ENCODE peak calls at places on chromosomes 5 and 9, in four cellular contexts. Y, K, D and V are unnamed samples.

GRCh38 chr5:37412515-37412914 is 33.4 kb downstream of the WDR70 start:
- DNase-seq in Y (no peak), K (no peak), D (no peak), V (no peak)

GRCh38 chr9:134406366-134407122 is 80.3 kb downstream of the RXRA start:
- DNase-seq in Y (no peak), K (peak; percentile 64), D (no peak), V (peak; percentile 45)

GRCh38 chr5:38663276-38663675 is 106.8 kb upstream of the LIFR start:
- DNase-seq in Y (no peak), K (no peak), D (no peak), V (no peak)

GRCh38 chr9:115849679-115850412 is 303.7 kb upstream of the PAPPA start:
- DNase-seq in Y (no peak), K (no peak), D (no peak), V (no peak)

GRCh38 chr5:38765461-38765861 is 80.4 kb upstream of the OSMR start:
- DNase-seq in D (no peak), Y (no peak), K (no peak), V (no peak)

GRCh38 chr5:92544567-92544966 is 1036.5 kb downstream of the NR2F1-AS1 start:
- DNase-seq in D (no peak), K (no peak), Y (no peak), V (no peak)

GRCh38 chr5:159133041-159133741 is 33.5 kb upstream of the EBF1 start:
- DNase-seq in Y (no peak), K (no peak), D (no peak), V (no peak)

GRCh38 chr5:120122711-120123110 is 341.4 kb upstream of the PRR16 start:
- DNase-seq in Y (no peak), K (no peak), D (no peak), V (no peak)

GRCh38 chr5:82499845-82500244 is 221.7 kb upstream of the RPS23 start:
- DNase-seq in K (no peak), D (no peak), Y (no peak), V (no peak)

GRCh38 chr9:8611153-8611552 is 811.6 kb upstream of the DMAC1 start:
- DNase-seq in K (no peak), Y (no peak), D (no peak), V (no peak)

GRCh38 chr9:99231708-99232107 is 9.6 kb downstream of the SEC61B start:
- DNase-seq in D (no peak), Y (no peak), K (peak; percentile 37), V (no peak)

GRCh38 chr9:131651599-131651998 is 88.3 kb downstream of the RAPGEF1 start:
- DNase-seq in D (no peak), Y (no peak), K (no peak), V (no peak)

GRCh38 chr9:27340876-27341540 is 44.1 kb upstream of the EQTN start:
- DNase-seq in Y (no peak), D (no peak), K (no peak), V (no peak)

GRCh38 chr5:133362438-133362837 is 249.9 kb downstream of the FSTL4 start:
- DNase-seq in Y (no peak), K (no peak), D (no peak), V (no peak)

GRCh38 chr5:36403601-36404311 is 102.1 kb upstream of the RANBP3L start:
- DNase-seq in Y (no peak), D (no peak), K (peak; percentile 52), V (no peak)

GRCh38 chr9:130239741-130240241 is 25.8 kb upstream of the HMCN2 start:
- DNase-seq in K (peak; percentile 39), D (no peak), Y (no peak), V (no peak)

GRCh38 chr5:54876-55569 is 36.9 kb upstream of the PLEKHG4B start:
- DNase-seq in K (no peak), D (no peak), Y (no peak), V (no peak)

GRCh38 chr9:20981486-20981885 is 50.0 kb downstream of the HACD4 start:
- DNase-seq in Y (no peak), D (no peak), K (no peak), V (no peak)

GRCh38 chr9:36976371-36977030 is 57.6 kb downstream of the PAX5 start:
- DNase-seq in D (no peak), Y (no peak), K (no peak), V (no peak)

GRCh38 chr9:134698587-134699342 is 57.2 kb downstream of the COL5A1 start:
- DNase-seq in D (no peak), K (peak; percentile 63), Y (no peak), V (peak; percentile 8)

GRCh38 chr9:84315278-84315877 is 25.2 kb downstream of the SLC28A3 start:
- DNase-seq in D (peak; percentile 7), Y (peak; percentile 9), K (peak; percentile 37), V (no peak)

GRCh38 chr9:129209109-129209508 is 31.0 kb upstream of the IER5L start:
- DNase-seq in K (no peak), D (no peak), Y (no peak), V (no peak)

GRCh38 chr5:151950681-151951080 is 26.0 kb upstream of the GLRA1 start:
- DNase-seq in Y (no peak), K (no peak), D (no peak), V (no peak)

GRCh38 chr5:162684145-162684544 is 616.6 kb downstream of the GABRG2 start:
- DNase-seq in K (no peak), D (no peak), Y (no peak), V (no peak)

GRCh38 chr9:98333703-98334582 is 78.5 kb upstream of the TBC1D2 start:
- DNase-seq in K (no peak), D (no peak), Y (no peak), V (no peak)

GRCh38 chr5:128435861-128436260 is 102.2 kb downstream of the FBN2 start:
- DNase-seq in D (no peak), Y (no peak), K (no peak), V (no peak)

GRCh38 chr5:14675865-14676300 is 11.4 kb downstream of the OTULIN start:
- DNase-seq in K (no peak), Y (no peak), D (no peak), V (no peak)

GRCh38 chr5:14681236-14681752 is 16.8 kb downstream of the OTULIN start:
- DNase-seq in K (no peak), Y (no peak), D (no peak), V (no peak)

GRCh38 chr5:14676320-14676719 is 11.8 kb downstream of the OTULIN start:
- DNase-seq in D (no peak), Y (no peak), K (no peak), V (no peak)

GRCh38 chr5:14675309-14675708 is 10.8 kb downstream of the OTULIN start:
- DNase-seq in K (no peak), D (no peak), Y (no peak), V (no peak)

DNA sequence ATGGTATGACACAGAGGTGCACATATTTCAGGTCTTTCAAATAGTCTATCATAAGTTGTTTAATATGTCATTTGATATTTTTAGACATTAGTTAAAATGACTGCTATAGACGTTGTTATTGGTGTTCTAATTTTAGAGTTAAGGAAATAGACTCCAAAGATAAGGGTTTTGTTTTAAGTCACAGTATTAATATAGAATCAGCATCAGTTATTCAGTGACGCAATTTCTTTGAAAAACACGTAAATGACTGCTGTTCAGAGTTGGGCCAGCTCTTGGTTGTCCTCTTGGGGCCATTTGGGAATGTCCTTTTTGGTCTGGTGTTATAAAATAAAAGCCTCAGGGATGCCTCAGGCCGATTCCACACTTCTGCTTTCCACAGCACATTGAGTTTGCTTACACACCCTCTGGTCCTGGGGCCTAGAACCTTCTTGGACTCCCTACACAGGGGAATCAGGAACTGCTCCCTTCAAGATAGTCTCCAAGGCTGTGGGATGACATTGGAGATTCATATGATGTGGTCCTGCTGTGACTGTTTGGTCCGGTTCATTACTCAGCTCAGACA is 14.3 kb downstream of the OTULIN start:
- DNase-seq in D (no peak), K (no peak), Y (no peak), V (no peak)
- H3K27ac ChIP-seq in D (no peak overlapping the region), K (peak overlapping the region; percentile 53), Y (peak overlapping the region; percentile 64), V (no peak overlapping the region)

GRCh38 chr9:137070906-137071275 is 534 bp upstream of the SAPCD2 start:
- DNase-seq in Y (no peak), K (peak; percentile 25), D (no peak), V (peak; percentile 93)
- H3K27ac ChIP-seq in Y (peak overlapping the region; percentile 63), K (peak overlapping the region; percentile 46), D (peak overlapping the region; percentile 65), V (peak overlapping the region; percentile 98)

GRCh38 chr5:172832383-172833315 is 1.4 kb upstream of the ERGIC1 start:
- DNase-seq in K (no peak), D (no peak), Y (no peak), V (no peak)
- H3K27ac ChIP-seq in K (peak overlapping the region; percentile 82), D (no peak overlapping the region), Y (peak overlapping the region; percentile 82), V (no peak overlapping the region)

GRCh38 chr5:154419236-154419635 is 26.6 kb upstream of the SAP30L start:
- DNase-seq in K (no peak), Y (no peak), D (no peak), V (no peak)
- H3K27ac ChIP-seq in K (no peak overlapping the region), Y (no peak overlapping the region), D (no peak overlapping the region), V (no peak overlapping the region)

DNA sequence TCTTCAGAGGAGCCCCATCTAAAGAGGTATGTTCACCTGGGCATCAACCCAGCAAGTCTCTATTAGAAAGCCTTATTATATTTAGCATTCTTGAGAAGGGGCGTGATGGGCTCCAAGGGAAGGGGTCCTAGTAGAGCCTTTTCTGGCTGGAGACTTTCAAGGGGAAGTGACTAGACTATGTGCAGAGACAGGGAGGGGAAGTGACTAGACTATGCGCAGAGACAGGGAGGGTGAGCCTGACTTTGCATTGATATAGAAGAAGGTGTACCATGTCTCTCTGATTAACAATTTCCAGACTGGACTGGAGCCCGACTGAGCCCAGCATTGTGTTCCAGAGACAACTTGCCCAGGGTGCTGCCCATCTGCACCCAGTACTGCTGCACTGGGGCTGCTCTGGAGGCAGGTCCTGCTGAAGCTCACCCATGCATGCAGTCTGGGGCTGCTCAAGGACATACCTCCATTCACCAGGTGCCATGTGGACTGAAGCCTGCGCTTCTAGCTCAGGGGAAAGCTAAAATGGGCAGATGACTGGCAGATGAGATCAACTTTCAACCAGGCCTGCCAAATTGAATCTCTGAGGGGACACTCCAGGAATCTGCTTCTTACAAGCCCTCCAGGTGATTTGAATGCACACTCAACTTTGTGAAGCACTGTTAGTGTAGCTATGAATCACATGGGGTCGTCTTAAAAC is 83.0 kb upstream of the GNA14 start:
- DNase-seq in K (peak; percentile 24), Y (no peak), D (no peak), V (no peak)
- H3K27ac ChIP-seq in K (no peak overlapping the region), Y (no peak overlapping the region), D (no peak overlapping the region), V (no peak overlapping the region)

DNA sequence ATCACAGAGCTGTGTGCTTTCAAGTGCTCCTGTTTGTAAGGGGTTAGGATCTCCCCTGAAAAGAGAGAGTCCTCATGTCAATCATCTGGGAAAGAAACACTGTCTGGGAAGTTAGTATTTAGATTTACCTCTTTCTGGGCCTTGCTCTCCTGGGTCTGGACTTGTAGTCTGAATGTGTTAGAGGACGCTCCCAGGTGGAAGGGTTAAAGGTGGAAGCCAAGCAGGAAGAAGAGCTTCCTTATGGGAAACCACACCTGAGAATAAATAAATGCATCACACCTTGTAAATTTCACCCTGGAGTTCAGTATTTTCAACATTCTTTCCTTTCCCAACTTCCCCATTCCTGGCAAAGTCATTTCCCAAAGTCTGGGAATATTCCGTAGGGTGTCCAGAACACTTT is 1.3 kb downstream of the PLGRKT start:
- DNase-seq in K (no peak), Y (no peak), D (no peak), V (no peak)
- H3K27ac ChIP-seq in K (no peak overlapping the region), Y (peak overlapping the region; percentile 95), D (no peak overlapping the region), V (no peak overlapping the region)